ENCODE peak calls at places on chromosomes 16 and 17, in seven cellular contexts. One of them, this sample, is unnamed.

GRCh38 chr17:4573682-4574081 is 10.6 kb upstream of the SMTNL2 start:
- DNase-seq in GM23248: peak; percentile 38
- DNase-seq in GM23338: no peak
- DNase-seq in PC-9: no peak
- DNase-seq in HCT116: no peak
- DNase-seq in hepatocyte: no peak
- DNase-seq in MM.1S: peak; percentile 79
- DNase-seq in this sample: no peak

GRCh38 chr17:55660171-55660886 is 62.3 kb downstream of the TMEM100 start:
- DNase-seq in GM23248: peak; percentile 54
- DNase-seq in MM.1S: no peak
- DNase-seq in hepatocyte: peak; percentile 46
- DNase-seq in PC-9: no peak
- DNase-seq in HCT116: no peak
- DNase-seq in GM23338: no peak
- DNase-seq in this sample: no peak

GRCh38 chr16:78458588-78458987 is 359.1 kb downstream of the WWOX start:
- DNase-seq in HCT116: no peak
- DNase-seq in MM.1S: no peak
- DNase-seq in PC-9: no peak
- DNase-seq in GM23248: no peak
- DNase-seq in hepatocyte: no peak
- DNase-seq in GM23338: peak; percentile 59
- DNase-seq in this sample: no peak

GRCh38 chr17:12853921-12854320 is 64.6 kb downstream of the ARHGAP44 start:
- DNase-seq in hepatocyte: no peak
- DNase-seq in HCT116: no peak
- DNase-seq in PC-9: no peak
- DNase-seq in GM23338: peak; percentile 36
- DNase-seq in MM.1S: no peak
- DNase-seq in GM23248: no peak
- DNase-seq in this sample: no peak

GRCh38 chr16:59684911-59685310 is 950.8 kb upstream of the GOT2 start:
- DNase-seq in GM23338: no peak
- DNase-seq in MM.1S: no peak
- DNase-seq in hepatocyte: no peak
- DNase-seq in GM23248: no peak
- DNase-seq in HCT116: no peak
- DNase-seq in PC-9: no peak
- DNase-seq in this sample: no peak

GRCh38 chr17:54899721-54900456 is 763 bp upstream of the TOM1L1 start:
- DNase-seq in hepatocyte: no peak
- DNase-seq in MM.1S: no peak
- DNase-seq in PC-9: no peak
- DNase-seq in GM23248: no peak
- DNase-seq in GM23338: peak; percentile 70
- DNase-seq in HCT116: no peak
- DNase-seq in this sample: no peak

GRCh38 chr16:71409038-71409775 is 32.6 kb downstream of the TLE7 start:
- DNase-seq in MM.1S: no peak
- DNase-seq in GM23248: no peak
- DNase-seq in GM23338: no peak
- DNase-seq in hepatocyte: no peak
- DNase-seq in HCT116: no peak
- DNase-seq in PC-9: no peak
- DNase-seq in this sample: no peak

GRCh38 chr17:7418472-7419152 is 1.5 kb upstream of the SPEM1 start:
- DNase-seq in HCT116: no peak
- DNase-seq in GM23248: no peak
- DNase-seq in GM23338: no peak
- DNase-seq in PC-9: no peak
- DNase-seq in MM.1S: no peak
- DNase-seq in hepatocyte: no peak
- DNase-seq in this sample: no peak

GRCh38 chr16:11312718-11313492 is 31.8 kb upstream of the PRM1 start:
- DNase-seq in hepatocyte: peak; percentile 59
- DNase-seq in GM23248: peak; percentile 47
- DNase-seq in MM.1S: peak; percentile 52
- DNase-seq in GM23338: peak; percentile 78
- DNase-seq in HCT116: peak; percentile 40
- DNase-seq in PC-9: peak; percentile 90
- DNase-seq in this sample: peak; percentile 36

GRCh38 chr17:12631076-12631475 is 34.6 kb upstream of the MYOCD start:
- DNase-seq in MM.1S: no peak
- DNase-seq in PC-9: no peak
- DNase-seq in GM23248: peak; percentile 12
- DNase-seq in hepatocyte: no peak
- DNase-seq in HCT116: no peak
- DNase-seq in GM23338: no peak
- DNase-seq in this sample: no peak

GRCh38 chr17:9893606-9894005 is 11.5 kb downstream of the RCVRN start:
- DNase-seq in MM.1S: no peak
- DNase-seq in hepatocyte: no peak
- DNase-seq in GM23248: peak; percentile 47
- DNase-seq in PC-9: no peak
- DNase-seq in GM23338: no peak
- DNase-seq in HCT116: no peak
- DNase-seq in this sample: peak; percentile 44

GRCh38 chr17:53490447-53490968 is 332.2 kb upstream of the KIF2B start:
- DNase-seq in HCT116: no peak
- DNase-seq in MM.1S: no peak
- DNase-seq in PC-9: no peak
- DNase-seq in GM23338: no peak
- DNase-seq in hepatocyte: no peak
- DNase-seq in GM23248: no peak
- DNase-seq in this sample: no peak

GRCh38 chr16:12639044-12639443 is 164.6 kb downstream of the CPPED1 start:
- DNase-seq in GM23248: peak; percentile 76
- DNase-seq in MM.1S: no peak
- DNase-seq in hepatocyte: no peak
- DNase-seq in PC-9: peak; percentile 71
- DNase-seq in GM23338: no peak
- DNase-seq in HCT116: no peak
- DNase-seq in this sample: no peak

GRCh38 chr16:12907670-12908233 is 6.4 kb downstream of the SHISA9 start:
- DNase-seq in hepatocyte: no peak
- DNase-seq in GM23338: peak; percentile 79
- DNase-seq in HCT116: no peak
- DNase-seq in PC-9: no peak
- DNase-seq in MM.1S: no peak
- DNase-seq in GM23248: peak; percentile 23
- DNase-seq in this sample: peak; percentile 33

GRCh38 chr17:31525801-31526549 is 134.5 kb downstream of the RAB11FIP4 start:
- DNase-seq in HCT116: no peak
- DNase-seq in GM23338: peak; percentile 56
- DNase-seq in MM.1S: no peak
- DNase-seq in PC-9: no peak
- DNase-seq in hepatocyte: no peak
- DNase-seq in GM23248: peak; percentile 39
- DNase-seq in this sample: peak; percentile 32

GRCh38 chr17:32341141-32341856 is 674 bp downstream of the C17orf75 start:
- DNase-seq in hepatocyte: peak; percentile 41
- DNase-seq in HCT116: no peak
- DNase-seq in PC-9: no peak
- DNase-seq in GM23248: peak; percentile 49
- DNase-seq in GM23338: no peak
- DNase-seq in MM.1S: peak; percentile 72
- DNase-seq in this sample: peak; percentile 26

GRCh38 chr17:37490638-37491614 is 1.2 kb downstream of the DUSP14 start:
- DNase-seq in GM23338: peak; percentile 69
- DNase-seq in MM.1S: peak; percentile 17
- DNase-seq in PC-9: peak; percentile 87
- DNase-seq in HCT116: peak; percentile 66
- DNase-seq in GM23248: peak; percentile 93
- DNase-seq in hepatocyte: peak; percentile 78
- DNase-seq in this sample: peak; percentile 87

GRCh38 chr17:50565559-50566350 is 5.2 kb downstream of the CACNA1G start:
- DNase-seq in MM.1S: no peak
- DNase-seq in PC-9: no peak
- DNase-seq in GM23248: peak; percentile 42
- DNase-seq in hepatocyte: no peak
- DNase-seq in GM23338: peak; percentile 80
- DNase-seq in HCT116: no peak
- DNase-seq in this sample: no peak

GRCh38 chr17:9934354-9934753 is 29.3 kb upstream of the RCVRN start:
- DNase-seq in MM.1S: no peak
- DNase-seq in hepatocyte: no peak
- DNase-seq in PC-9: no peak
- DNase-seq in GM23248: no peak
- DNase-seq in GM23338: no peak
- DNase-seq in HCT116: no peak
- DNase-seq in this sample: no peak

GRCh38 chr17:30378191-30378796 is 433 bp upstream of the CPD start:
- DNase-seq in PC-9: no peak
- DNase-seq in GM23248: peak; percentile 76
- DNase-seq in HCT116: no peak
- DNase-seq in hepatocyte: peak; percentile 34
- DNase-seq in GM23338: peak; percentile 37
- DNase-seq in MM.1S: peak; percentile 33
- DNase-seq in this sample: no peak

GRCh38 chr17:39134878-39135277 is 16.6 kb downstream of the PLXDC1 start:
- DNase-seq in GM23338: no peak
- DNase-seq in HCT116: no peak
- DNase-seq in GM23248: peak; percentile 43
- DNase-seq in PC-9: no peak
- DNase-seq in MM.1S: no peak
- DNase-seq in hepatocyte: no peak
- DNase-seq in this sample: no peak

GRCh38 chr17:17859909-17860760 is 23.3 kb upstream of the SREBF1 start:
- DNase-seq in PC-9: no peak
- DNase-seq in hepatocyte: peak; percentile 79
- DNase-seq in GM23338: peak; percentile 79
- DNase-seq in MM.1S: peak; percentile 55
- DNase-seq in GM23248: peak; percentile 70
- DNase-seq in HCT116: no peak
- DNase-seq in this sample: peak; percentile 78

GRCh38 chr17:71472809-71473789 is 647.7 kb upstream of the SOX9 start:
- DNase-seq in MM.1S: peak; percentile 66
- DNase-seq in hepatocyte: peak; percentile 81
- DNase-seq in GM23338: peak; percentile 84
- DNase-seq in PC-9: peak; percentile 45
- DNase-seq in GM23248: peak; percentile 79
- DNase-seq in HCT116: peak; percentile 86
- DNase-seq in this sample: peak; percentile 87

GRCh38 chr17:73956595-73957465 is 246.6 kb upstream of the RPL38 start:
- DNase-seq in PC-9: no peak
- DNase-seq in GM23248: peak; percentile 50
- DNase-seq in hepatocyte: peak; percentile 76
- DNase-seq in HCT116: peak; percentile 49
- DNase-seq in MM.1S: peak; percentile 9
- DNase-seq in GM23338: peak; percentile 95
- DNase-seq in this sample: peak; percentile 66

DNA sequence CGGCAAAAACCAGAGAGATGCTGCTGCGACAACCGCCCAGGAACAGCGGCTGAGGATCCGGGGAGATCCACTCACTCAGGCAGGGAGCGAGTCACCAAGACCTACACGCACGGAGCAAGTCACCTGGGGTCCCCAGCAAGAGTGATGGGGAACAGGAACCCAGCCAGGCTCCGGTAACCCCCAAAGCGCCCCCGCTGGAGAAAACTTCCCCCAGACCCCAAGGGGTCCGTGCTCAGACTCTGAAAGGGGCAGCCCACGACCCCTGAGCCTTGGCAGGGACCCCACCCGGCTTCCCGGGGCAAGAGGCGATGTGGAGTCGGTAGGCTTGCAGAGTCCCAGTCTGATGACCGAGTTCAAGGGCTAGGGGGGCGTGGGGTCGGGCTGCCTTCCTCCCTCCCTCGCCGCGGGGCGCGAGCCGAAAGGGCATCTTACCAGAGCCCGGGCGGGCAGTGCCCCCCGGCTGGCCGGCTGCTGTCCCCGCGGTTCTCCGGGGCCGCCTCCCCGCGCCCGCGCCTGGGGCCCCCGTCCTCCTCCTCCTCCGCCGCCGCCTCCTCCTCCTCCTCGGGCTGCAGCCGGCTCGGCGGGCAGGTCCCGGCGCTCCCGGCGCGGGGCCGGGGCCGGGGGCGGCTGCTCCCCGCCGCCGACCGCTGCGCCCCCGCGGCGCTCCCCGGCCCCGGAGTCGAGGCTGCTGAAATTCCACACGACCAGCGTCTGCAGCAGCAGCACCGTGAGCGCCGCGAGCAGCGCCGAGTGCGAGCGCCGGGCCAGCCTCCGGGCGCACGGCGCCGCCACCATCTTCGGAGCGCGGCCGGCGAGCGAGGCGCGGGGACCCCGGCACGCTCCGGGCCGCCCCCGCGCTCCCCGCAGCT is 524 bp downstream of the XYLT1 start:
- DNase-seq in PC-9: no peak
- DNase-seq in hepatocyte: peak; percentile 29
- DNase-seq in GM23248: peak; percentile 65
- DNase-seq in HCT116: no peak
- DNase-seq in MM.1S: peak; percentile 16
- DNase-seq in GM23338: no peak
- DNase-seq in this sample: no peak
- TF ChIP-seq EZH2 in PC-9: no peak
- TF ChIP-seq EZH2 in hepatocyte: no peak
- TF ChIP-seq EZH2 in GM23248: no peak
- TF ChIP-seq EZH2 in HCT116: no peak
- TF ChIP-seq EZH2 in MM.1S: no peak
- TF ChIP-seq EZH2 in GM23338: no peak
- TF ChIP-seq EZH2 in this sample: no peak

GRCh38 chr16:30473231-30474061 is 904 bp downstream of the ITGAL start:
- DNase-seq in hepatocyte: no peak
- DNase-seq in HCT116: no peak
- DNase-seq in PC-9: no peak
- DNase-seq in MM.1S: no peak
- DNase-seq in GM23338: no peak
- DNase-seq in GM23248: no peak
- DNase-seq in this sample: no peak
- H3K9me2 ChIP-seq in hepatocyte: no peaks in the 10 kb centered on the region
- H3K9me2 ChIP-seq in HCT116: no peaks in the 10 kb centered on the region
- H3K9me2 ChIP-seq in PC-9: no peaks in the 10 kb centered on the region
- H3K9me2 ChIP-seq in MM.1S: no peaks in the 10 kb centered on the region
- H3K9me2 ChIP-seq in GM23338: no peaks in the 10 kb centered on the region
- H3K9me2 ChIP-seq in GM23248: no peaks in the 10 kb centered on the region
- H3K9me2 ChIP-seq in this sample: no peaks in the 10 kb centered on the region

GRCh38 chr17:79801156-79802038 is 4.5 kb upstream of the CBX8 start:
- DNase-seq in hepatocyte: peak; percentile 50
- DNase-seq in GM23338: peak; percentile 53
- DNase-seq in GM23248: peak; percentile 50
- DNase-seq in HCT116: peak; percentile 45
- DNase-seq in MM.1S: no peak
- DNase-seq in PC-9: no peak
- DNase-seq in this sample: peak; percentile 54
- TF ChIP-seq EZH2 in hepatocyte: peak; percentile 74
- TF ChIP-seq EZH2 in GM23338: peak; percentile 90
- TF ChIP-seq EZH2 in GM23248: no peak
- TF ChIP-seq EZH2 in HCT116: no peak
- TF ChIP-seq EZH2 in MM.1S: no peak
- TF ChIP-seq EZH2 in PC-9: no peak
- TF ChIP-seq EZH2 in this sample: peak; percentile 30

GRCh38 chr16:31001507-31002251 is 8.8 kb downstream of the STX1B start:
- DNase-seq in HCT116: no peak
- DNase-seq in GM23248: no peak
- DNase-seq in hepatocyte: no peak
- DNase-seq in GM23338: no peak
- DNase-seq in PC-9: no peak
- DNase-seq in MM.1S: no peak
- DNase-seq in this sample: no peak
- H3K9me2 ChIP-seq in HCT116: no peaks in the 10 kb centered on the region
- H3K9me2 ChIP-seq in GM23248: no peaks in the 10 kb centered on the region
- H3K9me2 ChIP-seq in hepatocyte: no peaks in the 10 kb centered on the region
- H3K9me2 ChIP-seq in GM23338: no peaks in the 10 kb centered on the region
- H3K9me2 ChIP-seq in PC-9: no peaks in the 10 kb centered on the region
- H3K9me2 ChIP-seq in MM.1S: no peaks in the 10 kb centered on the region
- H3K9me2 ChIP-seq in this sample: no peaks in the 10 kb centered on the region

This sample was measured in PC-3.